ENCODE peak calls at places on chromosomes 7 and 10, in nine cellular contexts. I, B, L, Z, G, P, H, W and R are unnamed samples.

GRCh38 chr7:131042269-131043160 is 285.2 kb upstream of the MKLN1 start:
- DNase-seq in Z (no peak), B (no peak), H (no peak), L (no peak), P (no peak), G (no peak), I (no peak), W (no peak), R (no peak)

GRCh38 chr10:86401588-86402282 is 35.1 kb upstream of the GRID1 start:
- DNase-seq in H (no peak), I (no peak), L (peak; percentile 28), P (no peak), W (peak; percentile 61), B (peak; percentile 59), G (peak; percentile 47), Z (peak; percentile 57), R (no peak)

GRCh38 chr10:480928-481551 is 208.4 kb downstream of the DIP2C start:
- DNase-seq in W (peak; percentile 63), P (peak; percentile 51), L (no peak), Z (no peak), I (no peak), H (no peak), G (no peak), B (no peak), R (no peak)

GRCh38 chr7:115357213-115357999 is 435.5 kb downstream of the MDFIC start:
- DNase-seq in B (no peak), G (no peak), W (peak; percentile 1), P (no peak), L (no peak), I (no peak), Z (no peak), H (no peak), R (no peak)

GRCh38 chr7:110797656-110798055 is 293.3 kb upstream of the LRRN3 start:
- DNase-seq in L (no peak), W (no peak), I (no peak), G (no peak), P (no peak), H (no peak), B (no peak), Z (no peak), R (no peak)

GRCh38 chr10:21364196-21365114 is 161.0 kb downstream of the SKIDA1 start:
- DNase-seq in W (peak; percentile 56), G (peak; percentile 89), L (peak; percentile 12), Z (no peak), B (no peak), H (no peak), P (no peak), I (peak; percentile 24), R (peak; percentile 93)

GRCh38 chr7:122975341-122975740 is 20.2 kb downstream of the TAS2R16 start:
- DNase-seq in L (no peak), W (no peak), Z (no peak), P (no peak), I (no peak), H (no peak), B (no peak), G (no peak), R (peak; percentile 33)

GRCh38 chr10:91604462-91604935 is 28.4 kb downstream of the PPP1R3C start:
- DNase-seq in G (no peak), W (no peak), L (no peak), I (no peak), H (no peak), Z (no peak), P (no peak), B (no peak), R (no peak)

GRCh38 chr10:68184546-68184945 is 47.4 kb downstream of the ATOH7 start:
- DNase-seq in I (no peak), W (no peak), B (no peak), L (no peak), Z (no peak), G (no peak), H (no peak), P (no peak), R (no peak)

GRCh38 chr7:13262929-13263530 is 575.6 kb downstream of the ARL4A start:
- DNase-seq in W (peak; percentile 49), B (no peak), L (no peak), P (no peak), I (no peak), G (peak; percentile 13), H (peak; percentile 22), Z (no peak), R (peak; percentile 4)

GRCh38 chr7:98518159-98518947 is 98.7 kb upstream of the NPTX2 start:
- DNase-seq in G (no peak), L (no peak), H (no peak), I (no peak), W (no peak), P (no peak), B (no peak), Z (no peak), R (no peak)

GRCh38 chr7:157138424-157139141 is at the start of gene UBE3C:
- DNase-seq in H (peak; percentile 93), P (peak; percentile 91), I (peak; percentile 94), G (peak; percentile 95), Z (peak; percentile 94), W (peak; percentile 90), B (peak; percentile 94), L (peak; percentile 92), R (peak; percentile 90)

GRCh38 chr7:121000091-121000983 is 11.8 kb downstream of the CPED1 start:
- DNase-seq in B (no peak), P (no peak), H (no peak), G (no peak), I (no peak), Z (no peak), W (no peak), L (no peak), R (no peak)

GRCh38 chr7:49980414-49980813 is 112.6 kb downstream of the ZPBP start:
- DNase-seq in G (no peak), W (no peak), Z (no peak), H (no peak), L (no peak), P (no peak), I (no peak), B (no peak), R (no peak)

GRCh38 chr10:86400705-86401587 is 34.4 kb upstream of the GRID1 start:
- DNase-seq in W (peak; percentile 79), G (peak; percentile 68), H (peak; percentile 67), L (peak; percentile 59), I (peak; percentile 54), B (peak; percentile 81), P (peak; percentile 67), Z (peak; percentile 73), R (peak; percentile 52)

GRCh38 chr10:74243067-74243466 is 92.0 kb downstream of the ADK start:
- DNase-seq in W (no peak), H (no peak), I (no peak), G (no peak), P (no peak), Z (no peak), L (no peak), B (no peak), R (no peak)

GRCh38 chr10:1576467-1577259 is 160.7 kb downstream of the ADARB2 start:
- DNase-seq in H (no peak), G (no peak), B (no peak), P (no peak), W (no peak), Z (no peak), I (no peak), L (no peak), R (no peak)

GRCh38 chr10:11454160-11454559 is 157.3 kb downstream of the USP6NL start:
- DNase-seq in I (no peak), P (no peak), W (no peak), H (no peak), Z (no peak), L (no peak), G (no peak), B (no peak), R (no peak)
- H3K4me1 ChIP-seq in I (no peaks in the 10 kb centered on the region), P (no peaks in the 10 kb centered on the region), W (no peaks in the 10 kb centered on the region), H (no peaks in the 10 kb centered on the region), Z (no peaks in the 10 kb centered on the region), L (no peaks in the 10 kb centered on the region), G (no peaks in the 10 kb centered on the region), B (no peaks in the 10 kb centered on the region), R (no peaks in the 10 kb centered on the region)

GRCh38 chr7:102044641-102044983 is 227.2 kb downstream of the CUX1 start:
- DNase-seq in P (no peak), B (no peak), W (no peak), G (no peak), H (no peak), I (no peak), Z (no peak), L (no peak), R (no peak)
- H3K4me1 ChIP-seq in P (peaks cover 4% of the 10 kb centered on the region), B (no peaks in the 10 kb centered on the region), W (no peaks in the 10 kb centered on the region), G (peaks cover 15% of the 10 kb centered on the region), H (no peaks in the 10 kb centered on the region), I (peaks cover 8% of the 10 kb centered on the region), Z (peaks cover 8% of the 10 kb centered on the region), L (peaks cover 7% of the 10 kb centered on the region), R (peaks cover 30% of the 10 kb centered on the region)

GRCh38 chr10:102394801-102395676 is 466 bp upstream of the NFKB2 start:
- DNase-seq in P (peak; percentile 92), W (peak; percentile 82), Z (peak; percentile 89), B (peak; percentile 92), I (peak; percentile 87), G (peak; percentile 89), H (peak; percentile 92), L (peak; percentile 92), R (peak; percentile 91)
- H3K4me1 ChIP-seq in P (peaks cover 46% of the 10 kb centered on the region), W (peaks cover 2% of the 10 kb centered on the region), Z (peaks cover 51% of the 10 kb centered on the region), B (peaks cover 22% of the 10 kb centered on the region), I (peaks cover 23% of the 10 kb centered on the region), G (peaks cover 27% of the 10 kb centered on the region), H (peaks cover 34% of the 10 kb centered on the region), L (peaks cover 46% of the 10 kb centered on the region), R (peaks cover 35% of the 10 kb centered on the region)

GRCh38 chr10:132417957-132418441 is 21.0 kb downstream of the PWWP2B start:
- DNase-seq in B (peak; percentile 81), I (peak; percentile 18), L (peak; percentile 66), P (peak; percentile 66), G (no peak), Z (peak; percentile 63), H (no peak), W (no peak), R (no peak)

GRCh38 chr10:132415255-132415654 is 18.3 kb downstream of the PWWP2B start:
- DNase-seq in P (no peak), W (no peak), Z (no peak), B (no peak), G (no peak), I (no peak), H (no peak), L (no peak), R (no peak)

GRCh38 chr10:132415956-132416355 is 19.0 kb downstream of the PWWP2B start:
- DNase-seq in B (peak; percentile 51), W (no peak), H (no peak), G (no peak), Z (no peak), L (no peak), I (peak; percentile 9), P (no peak), R (no peak)

GRCh38 chr10:132417249-132417878 is 20.4 kb downstream of the PWWP2B start:
- DNase-seq in B (peak; percentile 60), P (no peak), H (no peak), G (no peak), W (no peak), Z (no peak), L (no peak), I (peak; percentile 25), R (no peak)

DNA sequence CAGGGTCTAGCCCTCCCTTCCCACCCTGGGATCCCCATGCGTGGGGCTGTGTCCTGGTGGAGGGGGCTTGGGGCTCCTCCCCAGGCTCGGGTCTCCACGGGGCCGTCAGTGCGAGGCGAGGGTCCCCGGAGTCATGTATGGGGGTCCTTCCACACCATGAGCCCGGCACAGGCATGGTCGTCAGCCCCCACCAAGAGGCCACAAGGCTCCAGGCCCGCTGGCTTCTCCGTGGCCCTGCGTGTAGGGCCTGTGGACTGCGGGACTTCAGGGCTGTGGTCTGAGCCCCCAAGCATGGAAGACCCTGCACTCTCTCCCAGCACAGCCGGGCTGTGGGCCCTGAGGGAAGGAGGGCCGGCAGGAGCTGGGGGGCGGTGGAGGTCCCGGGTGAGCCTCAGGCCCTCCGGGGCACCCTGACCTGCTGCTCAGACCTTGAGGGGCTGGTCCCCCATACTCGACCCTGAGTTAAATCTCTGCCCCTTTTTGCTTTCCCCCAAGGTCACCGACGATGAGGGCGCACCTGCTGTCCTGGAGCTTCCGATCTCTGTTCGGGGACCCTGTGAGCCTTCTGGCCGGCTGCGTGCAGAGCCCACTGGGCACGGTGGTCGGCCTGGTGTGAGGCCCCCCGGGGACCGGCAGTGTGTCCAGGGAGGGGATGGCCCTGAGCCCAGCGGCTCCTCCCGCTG is 19.7 kb downstream of the PWWP2B start:
- DNase-seq in Z (no peak), L (no peak), W (no peak), P (no peak), G (no peak), H (no peak), B (peak; percentile 57), I (peak; percentile 9), R (no peak)
- H3K4me1 ChIP-seq in Z (peaks cover 78% of the 10 kb centered on the region), L (peaks cover 82% of the 10 kb centered on the region), W (peaks cover 7% of the 10 kb centered on the region), P (peaks cover 82% of the 10 kb centered on the region), G (peaks cover 41% of the 10 kb centered on the region), H (peaks cover 18% of the 10 kb centered on the region), B (peaks cover 77% of the 10 kb centered on the region), I (peaks cover 47% of the 10 kb centered on the region), R (peaks cover 5% of the 10 kb centered on the region)